ENCODE peak calls at places on chromosome 5, in five cellular contexts. H is colonic mucosa, N is heart left ventricle, G is pancreas, Q is K562. L is an unnamed sample.

GRCh38 chr5:110134963-110135935 is 445.5 kb downstream of the MAN2A1 start:
- DNase-seq in H (no peak), G (no peak), Q (no peak), N (no peak), L (no peak)

GRCh38 chr5:142737169-142737568 is 33.0 kb upstream of the ARHGAP26 start:
- DNase-seq in H (no peak), Q (no peak), G (no peak), N (no peak), L (no peak)

GRCh38 chr5:151251001-151251551 is 1.9 kb upstream of the GM2A start:
- DNase-seq in G (no peak), Q (no peak), N (no peak), H (peak; percentile 34), L (no peak)

GRCh38 chr5:73796164-73797141 is 170.5 kb downstream of the ARHGEF28 start:
- DNase-seq in N (peak; percentile 43), Q (no peak), H (no peak), G (peak; percentile 59), L (no peak)

GRCh38 chr5:65105301-65105700 is 336.6 kb downstream of the CWC27 start:
- DNase-seq in H (no peak), G (no peak), Q (no peak), N (no peak), L (no peak)

GRCh38 chr5:112419596-112420110 is 576 bp upstream of the EPB41L4A start:
- DNase-seq in Q (peak; percentile 48), H (peak; percentile 65), G (peak; percentile 82), N (peak; percentile 71), L (peak; percentile 77)

GRCh38 chr5:175683921-175684320 is 26.1 kb downstream of the HRH2 start:
- DNase-seq in N (no peak), H (no peak), G (no peak), Q (no peak), L (no peak)

GRCh38 chr5:61450880-61451279 is 118.8 kb downstream of the ZSWIM6 start:
- DNase-seq in H (no peak), G (no peak), Q (no peak), N (no peak), L (no peak)

GRCh38 chr5:155987261-155987810 is 339.6 kb upstream of the SGCD start:
- DNase-seq in N (no peak), Q (no peak), G (no peak), H (no peak), L (no peak)

GRCh38 chr5:161284445-161284844 is 262.1 kb downstream of the GABRB2 start:
- DNase-seq in G (no peak), Q (no peak), H (no peak), N (no peak), L (no peak)

GRCh38 chr5:146337928-146338327 is 711 bp upstream of the POU4F3 start:
- DNase-seq in Q (no peak), N (no peak), G (no peak), H (no peak), L (no peak)

GRCh38 chr5:102628449-102629175 is 126.5 kb upstream of the PAM start:
- DNase-seq in Q (no peak), N (peak; percentile 32), H (no peak), G (no peak), L (no peak)

GRCh38 chr5:9835121-9835770 is 205.1 kb upstream of the TAS2R1 start:
- DNase-seq in G (no peak), H (no peak), N (no peak), Q (no peak), L (no peak)

GRCh38 chr5:127299678-127300077 is 9.1 kb downstream of the MEGF10 start:
- DNase-seq in Q (no peak), H (no peak), N (no peak), G (no peak), L (no peak)

GRCh38 chr5:170273968-170274710 is 23.4 kb downstream of the LCP2 start:
- DNase-seq in G (no peak), H (no peak), N (no peak), Q (no peak), L (no peak)

GRCh38 chr5:169706758-169707450 is 69.8 kb downstream of the DOCK2 start:
- DNase-seq in Q (no peak), N (no peak), H (no peak), G (no peak), L (no peak)

GRCh38 chr5:151243564-151243963 is 9.4 kb upstream of the GM2A start:
- DNase-seq in G (no peak), H (no peak), N (no peak), Q (no peak), L (no peak)

GRCh38 chr5:150779397-150780179 is 1.0 kb downstream of the SMIM3 start:
- DNase-seq in N (no peak), Q (no peak), H (no peak), G (no peak), L (no peak)

GRCh38 chr5:65263291-65263690 is 218.4 kb downstream of the ADAMTS6 start:
- DNase-seq in H (no peak), Q (no peak), N (no peak), G (no peak), L (no peak)

GRCh38 chr5:43232943-43233833 is 41.2 kb downstream of the NIM1K start:
- DNase-seq in H (no peak), G (no peak), Q (no peak), N (no peak), L (no peak)

GRCh38 chr5:154087260-154087659 is 48.5 kb downstream of the MFAP3 start:
- DNase-seq in N (no peak), Q (no peak), H (no peak), G (no peak), L (no peak)

GRCh38 chr5:134567651-134568338 is 42.3 kb downstream of the JADE2 start:
- DNase-seq in N (no peak), G (no peak), Q (no peak), H (no peak), L (no peak)

DNA sequence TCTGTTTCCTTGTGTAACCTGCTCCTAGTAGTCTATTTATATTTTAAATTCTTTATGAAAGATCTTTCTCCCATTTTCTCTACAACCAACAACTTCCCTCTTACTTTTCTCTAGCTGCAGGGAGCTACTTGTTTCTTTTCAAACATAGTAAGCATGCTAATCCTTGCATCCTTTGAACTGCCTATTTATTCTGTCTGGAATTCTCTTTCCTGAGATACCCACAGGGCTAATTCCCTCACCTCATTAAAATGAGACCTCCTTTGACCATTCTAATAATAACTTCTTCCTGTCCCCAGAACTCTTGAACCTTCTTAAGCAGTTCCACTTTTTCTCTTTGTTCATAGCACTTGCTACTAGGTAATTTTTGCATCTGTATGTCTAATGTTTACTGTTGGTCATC is 620.6 kb upstream of the CDH18 start:
- DNase-seq in N (no peak), G (no peak), Q (no peak), H (no peak), L (no peak)
- H3K27ac ChIP-seq in N (no peak overlapping the region), G (no peak overlapping the region), Q (no peak overlapping the region), H (no peak overlapping the region), L (no peak overlapping the region)

GRCh38 chr5:157651623-157652376 is 438 bp downstream of the SOX30 start:
- DNase-seq in Q (no peak), N (peak; percentile 53), H (peak; percentile 83), G (peak; percentile 75), L (peak; percentile 74)
- H3K4me3 ChIP-seq in Q (no peak overlapping the region), N (peak overlapping the region; percentile 64), H (peak overlapping the region; percentile 42), G (peak overlapping the region; percentile 8), L (peak overlapping the region; percentile 60)

GRCh38 chr5:48192-48591 is 43.8 kb upstream of the PLEKHG4B start:
- DNase-seq in Q (no peak), N (no peak), H (no peak), G (no peak), L (no peak)

GRCh38 chr5:40184-40583 is 51.8 kb upstream of the PLEKHG4B start:
- DNase-seq in G (no peak), N (no peak), Q (no peak), H (no peak), L (no peak)

DNA sequence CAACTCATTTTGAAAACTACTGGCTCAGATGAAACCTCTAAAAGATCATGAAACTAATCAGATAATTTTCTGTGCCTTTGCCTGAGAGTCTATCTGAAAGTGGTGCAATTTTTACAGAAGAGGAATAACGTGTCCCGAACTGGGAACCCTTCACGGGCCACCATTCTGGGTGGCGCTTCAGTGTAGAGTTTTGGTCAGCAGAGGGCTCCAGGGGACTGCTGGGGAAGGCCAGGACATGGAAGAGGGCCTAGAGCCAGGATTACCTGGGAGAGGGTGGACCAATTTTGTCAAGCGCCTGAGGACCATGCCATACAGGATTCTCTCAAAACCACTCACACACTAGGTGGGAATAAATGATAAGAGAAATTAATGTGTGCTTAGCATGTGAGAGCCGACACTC is 49.7 kb upstream of the PLEKHG4B start:
- DNase-seq in N (no peak), H (no peak), G (no peak), Q (peak; percentile 26), L (no peak)
- TF ChIP-seq CTCF in N (peak; percentile 26), H (no peak), G (no peak), Q (peak; percentile 61), L (peak; percentile 35)

GRCh38 chr5:56175465-56175864 is 57.7 kb downstream of the ANKRD55 start:
- DNase-seq in G (no peak), N (peak; percentile 35), H (no peak), Q (no peak), L (no peak)
- H3K27ac ChIP-seq in G (no peak overlapping the region), N (no peak overlapping the region), H (peak overlapping the region; percentile 50), Q (no peak overlapping the region), L (no peak overlapping the region)